ENCODE peak calls at places on chromosomes 12 and 14, in six cellular contexts. P, E, C, Q, X and D are unnamed samples.

GRCh38 chr14:49505026-49505766 is 81.0 kb downstream of the RPS29 start:
- DNase-seq in P (peak; percentile 1), E (no peak), C (peak; percentile 82), Q (peak; percentile 98), X (no peak), D (no peak)

GRCh38 chr12:42267408-42268190 is 29.6 kb upstream of the YAF2 start:
- DNase-seq in P (no peak), E (no peak), C (no peak), Q (no peak), X (no peak), D (no peak)

GRCh38 chr12:15497621-15498285 is 175.4 kb downstream of the PTPRO start:
- DNase-seq in P (no peak), E (no peak), C (no peak), Q (no peak), X (no peak), D (no peak)

GRCh38 chr12:70338531-70338930 is 27.6 kb upstream of the KCNMB4 start:
- DNase-seq in P (peak; percentile 23), E (no peak), C (peak; percentile 48), Q (peak; percentile 28), X (no peak), D (no peak)

GRCh38 chr14:47857646-47858045 is 182.2 kb upstream of the MDGA2 start:
- DNase-seq in P (no peak), E (no peak), C (no peak), Q (no peak), X (no peak), D (no peak)

GRCh38 chr14:59301354-59301753 is 112.9 kb downstream of the DAAM1 start:
- DNase-seq in P (no peak), E (no peak), C (no peak), Q (no peak), X (no peak), D (no peak)

GRCh38 chr12:11798856-11799530 is 149.5 kb downstream of the ETV6 start:
- DNase-seq in P (peak; percentile 88), E (no peak), C (peak; percentile 18), Q (peak; percentile 37), X (no peak), D (peak; percentile 82)

GRCh38 chr14:96049932-96050331 is 10.8 kb downstream of the C14orf132 start:
- DNase-seq in P (no peak), E (no peak), C (no peak), Q (no peak), X (no peak), D (no peak)

GRCh38 chr12:26939192-26939832 is 1.0 kb downstream of the FGFR1OP2 start:
- DNase-seq in P (peak; percentile 31), E (no peak), C (no peak), Q (no peak), X (no peak), D (peak; percentile 23)

GRCh38 chr14:68944162-68944561 is 34.9 kb downstream of the ACTN1 start:
- DNase-seq in P (no peak), E (no peak), C (no peak), Q (no peak), X (no peak), D (no peak)

GRCh38 chr14:64673748-64674147 is 30.5 kb upstream of the PLEKHG3 start:
- DNase-seq in P (no peak), E (no peak), C (no peak), Q (no peak), X (no peak), D (no peak)

GRCh38 chr12:6949063-6949594 is 2.0 kb upstream of the PTPN6 start:
- DNase-seq in P (no peak), E (no peak), C (no peak), Q (no peak), X (no peak), D (no peak)

GRCh38 chr12:123253606-123254459 is 17.8 kb downstream of the CDK2AP1 start:
- DNase-seq in P (no peak), E (no peak), C (no peak), Q (no peak), X (no peak), D (no peak)

GRCh38 chr12:89943461-89943860 is 234.8 kb upstream of the ATP2B1 start:
- DNase-seq in P (no peak), E (no peak), C (no peak), Q (no peak), X (no peak), D (peak; percentile 76)

GRCh38 chr12:63238892-63239291 is 87.9 kb upstream of the AVPR1A start:
- DNase-seq in P (no peak), E (no peak), C (no peak), Q (no peak), X (no peak), D (no peak)

GRCh38 chr12:49294804-49295086 is 202 bp upstream of the PRPH start:
- DNase-seq in P (no peak), E (no peak), C (no peak), Q (no peak), X (no peak), D (no peak)

GRCh38 chr12:5748027-5748426 is 197.0 kb downstream of the ANO2 start:
- DNase-seq in P (no peak), E (no peak), C (no peak), Q (no peak), X (no peak), D (no peak)
- H3K23ac ChIP-seq in P (no peak overlapping the region), E (peak overlapping the region; percentile 37), C (no peak overlapping the region), Q (no peak overlapping the region), X (no peak overlapping the region), D (no peak overlapping the region)

DNA sequence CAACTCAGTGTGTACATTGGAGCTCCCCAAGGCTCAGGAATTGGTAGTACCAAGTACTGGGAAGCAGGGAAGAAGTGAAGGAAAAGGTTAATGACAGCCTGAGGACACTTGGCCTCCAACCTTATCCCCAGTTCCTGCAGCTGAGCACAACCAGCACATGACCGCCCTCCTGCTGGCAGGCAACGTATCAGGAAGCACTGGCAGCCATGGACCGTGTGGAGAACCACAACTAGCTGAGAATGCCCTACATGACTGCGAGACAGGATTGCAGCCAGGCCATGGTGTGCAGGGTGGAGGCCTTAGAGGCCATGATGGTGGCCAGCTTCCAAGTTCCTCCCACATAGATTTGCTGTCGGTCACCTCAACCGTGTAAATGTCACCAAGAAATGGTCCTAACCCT is 26.8 kb downstream of the PYGL start:
- DNase-seq in P (no peak), E (no peak), C (no peak), Q (no peak), X (no peak), D (no peak)
- H3K27ac ChIP-seq in P (no peak overlapping the region), E (no peak overlapping the region), C (no peak overlapping the region), Q (no peak overlapping the region), X (no peak overlapping the region), D (no peak overlapping the region)

GRCh38 chr12:47798481-47798948 is 21.2 kb downstream of the HDAC7 start:
- DNase-seq in P (no peak), E (no peak), C (no peak), Q (no peak), X (no peak), D (no peak)
- H3K36me3 ChIP-seq in P (peaks cover 51% of the 10 kb centered on the region), E (peaks cover 18% of the 10 kb centered on the region), C (peaks cover 60% of the 10 kb centered on the region), Q (peaks cover 15% of the 10 kb centered on the region), X (peaks cover 11% of the 10 kb centered on the region), D (peaks cover 78% of the 10 kb centered on the region)

GRCh38 chr12:24546084-24546483 is 402.8 kb downstream of the BCAT1 start:
- DNase-seq in P (no peak), E (no peak), C (no peak), Q (no peak), X (no peak), D (no peak)

GRCh38 chr12:24551368-24551767 is 397.5 kb downstream of the BCAT1 start:
- DNase-seq in P (no peak), E (no peak), C (no peak), Q (no peak), X (no peak), D (no peak)

GRCh38 chr12:24541193-24541871 is 407.6 kb downstream of the BCAT1 start:
- DNase-seq in P (no peak), E (no peak), C (no peak), Q (no peak), X (no peak), D (no peak)

GRCh38 chr12:24544368-24544767 is 404.5 kb downstream of the BCAT1 start:
- DNase-seq in P (peak; percentile 37), E (no peak), C (no peak), Q (no peak), X (no peak), D (peak; percentile 52)

DNA sequence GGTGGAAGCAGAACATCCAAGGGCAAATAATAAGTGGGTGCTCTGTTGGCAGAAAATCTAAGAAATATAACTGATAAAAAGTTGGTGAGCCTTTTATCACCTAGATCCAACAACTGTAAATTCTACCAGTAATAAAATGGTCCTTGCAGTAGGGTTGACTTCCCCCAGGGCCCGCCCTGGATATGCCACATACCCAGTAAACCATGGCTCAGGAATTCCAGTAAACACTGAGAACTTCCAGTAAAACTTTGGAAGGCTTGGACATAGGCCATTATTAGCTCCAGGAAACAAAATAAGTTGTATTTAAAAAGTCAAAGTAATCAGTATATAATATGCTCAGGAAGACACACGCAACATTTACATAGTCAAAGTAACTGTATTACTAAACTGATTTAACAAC is 402.2 kb downstream of the BCAT1 start:
- DNase-seq in P (no peak), E (no peak), C (no peak), Q (no peak), X (no peak), D (no peak)
- H3K23ac ChIP-seq in P (peak overlapping the region; percentile 83), E (no peak overlapping the region), C (no peak overlapping the region), Q (no peak overlapping the region), X (peak overlapping the region; percentile 93), D (no peak overlapping the region)

DNA sequence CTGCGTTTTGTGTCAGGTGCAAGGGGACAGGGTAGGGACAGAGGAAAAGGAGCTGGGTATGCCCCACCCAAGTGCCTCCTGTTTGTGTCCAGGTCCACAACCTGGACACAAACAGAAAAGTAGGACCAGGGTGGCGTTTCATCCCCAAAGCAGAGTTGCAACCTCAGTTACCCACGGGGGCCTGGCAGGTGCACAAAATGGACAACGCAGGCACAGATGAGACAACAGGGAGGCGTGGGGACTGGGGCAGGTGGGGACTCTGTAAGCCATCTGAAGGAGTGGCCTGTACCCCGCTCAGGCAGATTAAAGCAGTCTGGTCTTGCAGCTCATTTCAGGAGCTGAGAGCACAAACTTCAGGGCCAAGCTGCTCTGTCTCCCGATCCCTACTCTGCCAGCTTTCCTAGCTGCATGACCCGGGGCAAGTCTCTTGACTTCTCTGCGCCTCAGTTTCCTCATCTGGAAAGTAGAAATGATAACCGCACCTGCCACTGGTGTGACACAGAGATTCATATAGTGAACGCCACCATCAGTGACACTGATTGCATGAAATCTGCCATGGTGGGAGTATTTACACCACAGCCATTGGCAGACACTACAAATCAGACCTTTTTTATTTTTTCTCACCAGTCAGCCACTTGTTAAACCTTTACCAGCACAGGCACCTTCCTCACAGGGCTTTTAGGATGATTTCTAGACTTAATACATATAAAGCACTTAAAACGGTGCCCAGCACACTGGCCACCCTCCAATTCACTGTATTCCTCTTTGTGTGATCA is 123.0 kb downstream of the PHETA1 start:
- DNase-seq in P (no peak), E (no peak), C (no peak), Q (no peak), X (no peak), D (no peak)
- H3K27ac ChIP-seq in P (no peak overlapping the region), E (no peak overlapping the region), C (no peak overlapping the region), Q (no peak overlapping the region), X (no peak overlapping the region), D (no peak overlapping the region)

DNA sequence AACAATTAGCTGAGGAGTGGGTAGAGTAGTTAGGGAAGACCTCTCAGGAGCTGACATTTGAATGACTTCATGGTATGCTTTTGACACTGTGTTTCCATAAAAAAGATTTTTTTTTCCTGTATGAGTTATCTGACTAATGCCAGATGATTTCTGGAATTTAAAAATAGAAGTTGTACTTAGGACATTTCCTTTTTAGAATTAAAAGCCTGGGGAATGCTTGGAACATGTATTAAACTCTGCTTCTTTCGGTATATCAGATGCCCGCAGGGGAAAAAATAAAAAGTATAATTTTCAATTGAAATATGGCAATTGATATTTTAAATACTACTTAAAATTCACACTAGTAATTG is 41.1 kb downstream of the BRMS1L start:
- DNase-seq in P (peak; percentile 5), E (no peak), C (no peak), Q (no peak), X (no peak), D (no peak)
- H3K36me3 ChIP-seq in P (peaks cover 6% of the 10 kb centered on the region), E (peaks cover 8% of the 10 kb centered on the region), C (peaks cover 10% of the 10 kb centered on the region), Q (no peaks in the 10 kb centered on the region), X (peaks cover 4% of the 10 kb centered on the region), D (peaks cover 9% of the 10 kb centered on the region)

GRCh38 chr14:24096545-24097181 is 2.6 kb downstream of the PCK2 start:
- DNase-seq in P (no peak), E (no peak), C (no peak), Q (no peak), X (no peak), D (no peak)
- H3K23ac ChIP-seq in P (no peak overlapping the region), E (no peak overlapping the region), C (no peak overlapping the region), Q (no peak overlapping the region), X (no peak overlapping the region), D (no peak overlapping the region)